ENCODE peak calls at places on chromosomes 13 and 19, in seven cellular contexts. J is DND-41, I is Peyer's patch, K is HCT116, S is HFFc6, P is progenitor cell of endocrine pancreas, D is MCF 10A. O is an unnamed sample.

GRCh38 chr13:100262404-100262803 is 173.5 kb downstream of the PCCA start:
- DNase-seq in J (no peak), I (no peak), K (no peak), S (no peak), P (no peak), D (no peak), O (no peak)

GRCh38 chr13:100124265-100124664 is 35.4 kb downstream of the PCCA start:
- DNase-seq in J (no peak), I (no peak), K (no peak), S (peak; percentile 12), P (no peak), D (no peak), O (no peak)

GRCh38 chr19:40611096-40611495 is 9.9 kb downstream of the LTBP4 start:
- DNase-seq in J (no peak), I (peak; percentile 75), K (no peak), S (no peak), P (no peak), D (peak; percentile 43), O (no peak)

GRCh38 chr13:52711277-52711676 is 28.3 kb downstream of the CNMD start:
- DNase-seq in J (no peak), I (no peak), K (no peak), S (no peak), P (no peak), D (no peak), O (no peak)

GRCh38 chr13:37442996-37443395 is 155.6 kb downstream of the POSTN start:
- DNase-seq in J (no peak), I (no peak), K (no peak), S (no peak), P (no peak), D (peak; percentile 33), O (no peak)

GRCh38 chr13:34810996-34811395 is 131.1 kb upstream of the NBEA start:
- DNase-seq in J (no peak), I (no peak), K (no peak), S (peak; percentile 1), P (no peak), D (no peak), O (no peak)

GRCh38 chr19:45331411-45331810 is 8.7 kb upstream of the CKM start:
- DNase-seq in J (no peak), I (no peak), K (no peak), S (no peak), P (no peak), D (no peak), O (no peak)

GRCh38 chr13:23656637-23657036 is 86.4 kb downstream of the TNFRSF19 start:
- DNase-seq in J (no peak), I (no peak), K (no peak), S (no peak), P (no peak), D (no peak), O (no peak)

GRCh38 chr19:2239771-2240770 is 3.4 kb downstream of the SF3A2 start:
- DNase-seq in J (peak; percentile 73), I (peak; percentile 66), K (no peak), S (peak; percentile 27), P (no peak), D (no peak), O (peak; percentile 57)

GRCh38 chr13:26025196-26025595 is 26.6 kb downstream of the SHISA2 start:
- DNase-seq in J (no peak), I (no peak), K (no peak), S (no peak), P (no peak), D (no peak), O (no peak)

GRCh38 chr19:9875796-9876195 is 40.7 kb downstream of the PIN1 start:
- DNase-seq in J (no peak), I (no peak), K (no peak), S (no peak), P (no peak), D (no peak), O (no peak)

GRCh38 chr19:32373614-32374295 is 28.3 kb downstream of the ZNF507 start:
- DNase-seq in J (no peak), I (peak; percentile 80), K (peak; percentile 94), S (peak; percentile 99), P (no peak), D (peak; percentile 97), O (no peak)

GRCh38 chr19:39969266-39969665 is 1.7 kb upstream of the PSMC4 start:
- DNase-seq in J (no peak), I (no peak), K (no peak), S (no peak), P (no peak), D (peak; percentile 34), O (no peak)

GRCh38 chr13:113969973-113970611 is 3.8 kb downstream of the C13orf46 start:
- DNase-seq in J (no peak), I (peak; percentile 54), K (no peak), S (no peak), P (no peak), D (peak; percentile 83), O (no peak)

GRCh38 chr19:35437152-35437951 is 10.7 kb upstream of the FFAR2 start:
- DNase-seq in J (no peak), I (peak; percentile 73), K (no peak), S (no peak), P (no peak), D (peak; percentile 11), O (no peak)

GRCh38 chr19:28289294-28290063 is 923.5 kb downstream of the UQCRFS1 start:
- DNase-seq in J (no peak), I (no peak), K (no peak), S (no peak), P (no peak), D (no peak), O (no peak)

GRCh38 chr19:2315818-2316353 is 7.9 kb upstream of the LINGO3 start:
- DNase-seq in J (no peak), I (peak; percentile 80), K (no peak), S (peak; percentile 39), P (peak; percentile 53), D (no peak), O (no peak)

GRCh38 chr13:46605824-46606554 is 53.0 kb downstream of the LRCH1 start:
- DNase-seq in J (no peak), I (no peak), K (no peak), S (no peak), P (no peak), D (no peak), O (no peak)

GRCh38 chr13:101211261-101211660 is 205.0 kb downstream of the NALCN start:
- DNase-seq in J (no peak), I (no peak), K (no peak), S (peak; percentile 28), P (no peak), D (peak; percentile 67), O (no peak)

GRCh38 chr13:113327766-113328391 is 30.8 kb downstream of the LAMP1 start:
- DNase-seq in J (no peak), I (no peak), K (no peak), S (no peak), P (no peak), D (no peak), O (peak; percentile 15)

GRCh38 chr13:73242515-73243015 is 183.8 kb downstream of the KLF5 start:
- DNase-seq in J (no peak), I (no peak), K (no peak), S (no peak), P (no peak), D (no peak), O (no peak)

GRCh38 chr19:18438331-18439024 is 545 bp upstream of the ISYNA1 start:
- DNase-seq in J (no peak), I (peak; percentile 54), K (no peak), S (no peak), P (no peak), D (peak; percentile 75), O (no peak)

GRCh38 chr13:27559714-27560113 is 60.6 kb downstream of the LNX2 start:
- DNase-seq in J (no peak), I (no peak), K (no peak), S (no peak), P (no peak), D (no peak), O (peak; percentile 20)

GRCh38 chr13:27551563-27551962 is 68.8 kb downstream of the LNX2 start:
- DNase-seq in J (no peak), I (no peak), K (no peak), S (no peak), P (no peak), D (no peak), O (no peak)

DNA sequence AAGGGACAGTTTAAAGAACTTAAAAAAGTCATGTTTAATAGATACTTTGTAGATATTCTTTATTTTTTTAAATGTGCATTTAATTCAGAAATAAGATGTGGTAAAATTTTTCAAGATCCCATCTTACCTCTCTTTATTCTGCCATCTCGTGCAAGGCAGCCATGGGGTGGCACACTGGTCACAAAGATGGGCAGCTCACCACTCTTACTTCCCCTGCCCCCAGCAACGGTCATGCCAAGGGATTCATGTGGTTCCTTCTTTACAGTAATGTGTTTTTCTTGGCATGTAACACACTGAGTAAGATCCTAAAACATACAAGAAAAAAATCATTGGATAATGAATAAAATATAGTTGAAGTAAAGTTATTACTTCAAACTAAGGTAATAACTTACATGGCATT is 64.2 kb downstream of the LNX2 start:
- DNase-seq in J (no peak), I (no peak), K (no peak), S (peak; percentile 21), P (no peak), D (peak; percentile 83), O (no peak)
- TF ChIP-seq CTCF in J (no peak), I (no peak), K (no peak), S (peak; percentile 25), P (no peak), D (peak; percentile 10), O (no peak)

GRCh38 chr13:43232866-43233265 is 209.5 kb downstream of the DNAJC15 start:
- DNase-seq in J (no peak), I (no peak), K (no peak), S (peak; percentile 29), P (no peak), D (peak; percentile 95), O (no peak)
- TF ChIP-seq CTCF in J (no peak), I (no peak), K (no peak), S (no peak), P (no peak), D (no peak), O (no peak)

DNA sequence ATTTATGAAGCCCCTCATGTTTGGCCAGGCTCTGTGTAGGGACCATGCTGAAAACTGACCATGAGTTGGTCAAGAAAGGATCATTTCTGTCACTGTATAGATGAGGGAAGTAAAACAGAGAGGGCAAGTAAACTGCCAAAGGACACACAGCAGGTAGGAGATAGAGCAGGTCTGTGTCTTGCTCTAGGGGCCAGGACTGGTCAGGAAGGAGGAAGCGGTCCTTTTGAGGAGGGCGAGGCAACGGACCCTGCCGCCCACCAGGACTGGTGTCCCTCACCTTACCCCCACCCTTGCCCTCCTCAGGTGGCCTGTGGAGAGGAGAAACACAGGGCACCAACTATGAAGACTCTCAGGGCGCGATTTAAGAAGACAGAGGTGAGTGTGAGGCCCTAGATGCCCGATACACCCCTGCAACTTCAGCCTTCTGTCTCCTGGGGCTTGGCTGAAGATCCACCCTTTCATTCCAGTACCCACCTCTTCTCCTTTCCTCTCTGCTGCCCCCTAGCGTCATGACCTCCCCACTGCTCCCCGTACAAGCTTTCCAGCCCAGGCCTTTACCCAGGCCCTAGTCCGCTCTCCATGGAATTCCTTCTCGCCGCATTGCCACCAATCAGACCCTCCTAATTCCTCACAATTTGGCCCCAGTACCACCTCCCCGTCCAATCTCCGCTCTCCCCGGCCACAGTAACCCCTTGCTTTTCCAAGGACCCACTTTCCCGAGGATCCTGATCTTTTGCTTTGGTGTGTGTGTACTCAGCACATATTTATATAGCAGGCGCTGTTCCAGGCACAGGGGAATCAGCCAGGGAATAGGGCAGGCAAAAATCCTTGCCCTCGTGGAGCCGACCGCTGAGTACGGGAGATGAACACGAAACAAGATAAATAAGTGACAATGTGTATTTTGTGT is 3.9 kb downstream of the ANKRD24 start:
- DNase-seq in J (peak; percentile 85), I (peak; percentile 90), K (peak; percentile 61), S (peak; percentile 56), P (peak; percentile 75), D (peak; percentile 86), O (peak; percentile 90)
- TF ChIP-seq CTCF in J (peak; percentile 93), I (peak; percentile 82), K (peak; percentile 88), S (peak; percentile 90), P (peak; percentile 85), D (peak; percentile 67), O (peak; percentile 89)

GRCh38 chr13:54415753-54416366 is 1387.2 kb downstream of the OLFM4 start:
- DNase-seq in J (no peak), I (no peak), K (no peak), S (no peak), P (no peak), D (no peak), O (no peak)
- TF ChIP-seq CTCF in J (no peak), I (no peak), K (no peak), S (no peak), P (no peak), D (no peak), O (no peak)

O was measured in activated CD8-positive, alpha-beta T cell treated with anti-CD3 and anti-CD28 coated beads for 36 hours.